ENCODE peak calls at places on chromosomes 3 and 15, in seven cellular contexts. Q is HCT116, E is K562, U is HepG2, I is SK-N-SH, L is H1, K is GM12878. X is an unnamed sample.

GRCh38 chr3:121985841-121986240 is 36.2 kb downstream of the ILDR1 start:
- DNase-seq in Q (no peak), E (no peak), U (no peak), I (no peak), L (no peak), K (no peak), X (no peak)

GRCh38 chr15:100833432-100834389 is 45.9 kb upstream of the ALDH1A3 start:
- DNase-seq in Q (no peak), E (no peak), U (no peak), I (no peak), L (no peak), K (no peak), X (no peak)

GRCh38 chr15:99511529-99511864 is 54.3 kb upstream of the MEF2A start:
- DNase-seq in Q (no peak), E (no peak), U (no peak), I (no peak), L (no peak), K (no peak), X (no peak)

GRCh38 chr3:171028025-171028778 is 1.7 kb upstream of the SLC2A2 start:
- DNase-seq in Q (no peak), E (peak), U (peak), I (peak), L (peak), K (no peak), X (no peak)

GRCh38 chr15:63252292-63252691 is 25.1 kb upstream of the APH1B start:
- DNase-seq in Q (no peak), E (no peak), U (no peak), I (no peak), L (no peak), K (no peak), X (no peak)

GRCh38 chr3:170815340-170815739 is 54.7 kb downstream of the RPL22L1 start:
- DNase-seq in Q (peak), E (peak), U (peak), I (no peak), L (peak), K (no peak), X (peak)

GRCh38 chr15:51144021-51144532 is 49.4 kb upstream of the TNFAIP8L3 start:
- DNase-seq in Q (peak), E (peak), U (no peak), I (no peak), L (no peak), K (no peak), X (no peak)

GRCh38 chr3:64595253-64595694 is 92.5 kb downstream of the ADAMTS9 start:
- DNase-seq in Q (no peak), E (no peak), U (no peak), I (no peak), L (no peak), K (no peak), X (no peak)

GRCh38 chr15:31427411-31427810 is 100.8 kb downstream of the KLF13 start:
- DNase-seq in Q (no peak), E (no peak), U (no peak), I (no peak), L (no peak), K (no peak), X (no peak)

GRCh38 chr15:63970723-63971426 is 75.4 kb downstream of the DAPK2 start:
- DNase-seq in Q (no peak), E (no peak), U (no peak), I (no peak), L (peak), K (peak), X (no peak)

GRCh38 chr3:127674099-127674792 is 1.5 kb downstream of the ABTB1 start:
- DNase-seq in Q (no peak), E (no peak), U (no peak), I (no peak), L (no peak), K (no peak), X (no peak)

GRCh38 chr15:45891766-45892165 is 256.9 kb downstream of the SQOR start:
- DNase-seq in Q (no peak), E (no peak), U (no peak), I (no peak), L (no peak), K (no peak), X (no peak)

GRCh38 chr15:71649894-71650293 is 160.5 kb upstream of the NR2E3 start:
- DNase-seq in Q (no peak), E (no peak), U (no peak), I (no peak), L (no peak), K (no peak), X (peak)

GRCh38 chr15:65747265-65747664 is 44.8 kb downstream of the DENND4A start:
- DNase-seq in Q (no peak), E (no peak), U (no peak), I (no peak), L (no peak), K (no peak), X (no peak)

GRCh38 chr3:29240248-29240647 is 40.6 kb upstream of the RBMS3 start:
- DNase-seq in Q (no peak), E (no peak), U (no peak), I (no peak), L (no peak), K (no peak), X (no peak)

GRCh38 chr3:53162672-53163458 is 1.9 kb downstream of the PRKCD start:
- DNase-seq in Q (no peak), E (peak), U (no peak), I (no peak), L (no peak), K (no peak), X (no peak)

GRCh38 chr3:100316656-100317069 is 17.9 kb upstream of the NIT2 start:
- DNase-seq in Q (peak), E (peak), U (peak), I (peak), L (no peak), K (no peak), X (no peak)

GRCh38 chr15:74906450-74907276 is at the start of gene FAM219B:
- DNase-seq in Q (peak), E (peak), U (peak), I (peak), L (peak), K (peak), X (peak)

GRCh38 chr15:60546764-60547163 is 67.8 kb upstream of the ICE2 start:
- DNase-seq in Q (no peak), E (no peak), U (no peak), I (no peak), L (no peak), K (no peak), X (no peak)

GRCh38 chr3:100333051-100333450 is 1.5 kb upstream of the NIT2 start:
- DNase-seq in Q (no peak), E (no peak), U (no peak), I (no peak), L (no peak), K (no peak), X (no peak)

GRCh38 chr15:42686281-42686680 is 50.6 kb downstream of the CDAN1 start:
- DNase-seq in Q (no peak), E (no peak), U (no peak), I (no peak), L (no peak), K (no peak), X (no peak)

GRCh38 chr3:195080571-195081141 is 190.3 kb downstream of the XXYLT1 start:
- DNase-seq in Q (no peak), E (no peak), U (peak), I (no peak), L (no peak), K (no peak), X (no peak)

GRCh38 chr3:10646531-10647335 is 141.3 kb upstream of the ATP2B2 start:
- DNase-seq in Q (no peak), E (no peak), U (no peak), I (no peak), L (peak), K (no peak), X (no peak)

GRCh38 chr15:89164712-89165211 is 56.6 kb downstream of the RLBP1 start:
- DNase-seq in Q (no peak), E (no peak), U (peak), I (no peak), L (no peak), K (no peak), X (no peak)

DNA sequence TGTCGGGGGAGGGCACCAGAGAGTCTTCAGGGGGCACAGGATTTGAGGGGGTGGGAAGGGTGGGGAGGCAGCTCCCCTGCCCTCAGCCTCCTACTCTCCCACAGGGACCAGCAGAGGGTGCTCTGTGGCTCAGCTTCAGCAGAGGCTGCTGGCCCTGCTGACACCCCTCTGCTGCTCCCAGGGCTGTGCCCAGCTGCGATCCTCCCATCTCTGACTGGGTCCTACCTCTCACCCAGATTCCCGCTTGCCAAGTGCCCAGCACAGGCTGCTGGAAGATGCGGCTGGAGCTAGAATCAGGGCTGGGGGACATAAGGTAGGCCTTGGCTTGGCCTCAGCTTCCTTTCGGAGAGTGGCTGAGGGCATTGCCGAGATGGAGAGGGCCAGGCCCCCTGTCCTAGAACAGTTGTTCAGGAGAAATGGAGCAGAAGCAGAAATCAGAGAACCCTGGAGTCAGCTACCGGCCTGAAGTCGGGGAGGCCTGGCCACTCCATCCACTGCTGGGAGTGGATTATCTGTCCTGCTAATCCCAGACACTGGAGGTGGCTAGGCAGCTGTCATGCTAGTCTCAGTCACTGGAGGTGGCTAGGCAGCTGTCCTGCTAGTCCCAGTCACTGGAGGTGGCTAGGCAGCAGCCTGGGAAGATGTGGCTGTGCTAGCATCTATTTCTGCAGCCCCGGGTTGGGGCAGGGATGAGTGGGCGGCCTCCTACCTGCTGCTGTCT is 3.9 kb downstream of the GRM2 start:
- DNase-seq in Q (no peak), E (no peak), U (no peak), I (peak), L (no peak), K (no peak), X (no peak)
- TF ChIP-seq JUND in Q (no peak), E (no peak), U (no peak), I (no peak), L (no peak), K (no peak), X (no peak)

GRCh38 chr15:58438956-58439355 is 7.2 kb downstream of the LIPC start:
- DNase-seq in Q (peak), E (peak), U (peak), I (peak), L (no peak), K (no peak), X (peak)
- TF ChIP-seq JUND in Q (no peak), E (no peak), U (no peak), I (no peak), L (no peak), K (no peak), X (no peak)

GRCh38 chr3:46228259-46229222 is 13.7 kb upstream of the CCR3 start:
- DNase-seq in Q (no peak), E (no peak), U (no peak), I (no peak), L (no peak), K (no peak), X (no peak)
- TF ChIP-seq JUND in Q (no peak), E (no peak), U (no peak), I (no peak), L (no peak), K (no peak), X (no peak)

GRCh38 chr3:106245400-106245799 is 376.6 kb upstream of the CBLB start:
- DNase-seq in Q (no peak), E (no peak), U (no peak), I (no peak), L (no peak), K (no peak), X (no peak)

GRCh38 chr3:106249159-106249558 is 380.3 kb upstream of the CBLB start:
- DNase-seq in Q (no peak), E (no peak), U (no peak), I (no peak), L (no peak), K (no peak), X (no peak)

GRCh38 chr3:106251160-106251892 is 382.5 kb upstream of the CBLB start:
- DNase-seq in Q (no peak), E (no peak), U (no peak), I (no peak), L (no peak), K (no peak), X (no peak)

GRCh38 chr3:106242779-106243178 is 374.0 kb upstream of the CBLB start:
- DNase-seq in Q (no peak), E (no peak), U (no peak), I (no peak), L (no peak), K (no peak), X (no peak)

GRCh38 chr3:106247902-106248684 is 379.3 kb upstream of the CBLB start:
- DNase-seq in Q (no peak), E (no peak), U (no peak), I (no peak), L (no peak), K (no peak), X (no peak)
- TF ChIP-seq JUND in Q (no peak), E (no peak), U (no peak), I (no peak), L (no peak), K (no peak), X (no peak)

X was measured in T47D.